ENCODE peak calls at places on chromosomes 2 and 18, in ten cellular contexts. H is GM12865, F is endothelial cell, N is osteocyte, I is heart left ventricle, K is GM13977, S is neural progenitor cell, G is GM12864, P is AG04449, D is fibroblast of the aortic adventitia. A is an unnamed sample.
A peak's percentile ranks its signal among the peaks of the same experiment; 100 is the strongest.

GRCh38 chr18:58570360-58571064 is 58.4 kb downstream of the ALPK2 start:
- DNase-seq in H (no peak), F (no peak), N (peak; percentile 32), I (peak; percentile 48), K (no peak), S (no peak), G (no peak), P (no peak), D (no peak), A (no peak)

GRCh38 chr2:191038241-191038725 is 24.3 kb upstream of the STAT1 start:
- DNase-seq in H (peak; percentile 73), F (no peak), N (no peak), I (no peak), K (no peak), S (no peak), G (no peak), P (no peak), D (peak; percentile 60), A (peak; percentile 87)

GRCh38 chr2:1227289-1227900 is 185.9 kb upstream of the TPO start:
- DNase-seq in H (no peak), F (no peak), N (no peak), I (peak; percentile 69), K (no peak), S (no peak), G (no peak), P (no peak), D (no peak), A (no peak)

GRCh38 chr2:46535360-46535759 is 56.0 kb downstream of the TMEM247 start:
- DNase-seq in H (peak; percentile 87), F (no peak), N (no peak), I (no peak), K (peak; percentile 44), S (no peak), G (peak; percentile 81), P (no peak), D (no peak), A (no peak)

GRCh38 chr2:169658877-169659276 is 35.3 kb downstream of the CFAP210 start:
- DNase-seq in H (no peak), F (no peak), N (no peak), I (no peak), K (no peak), S (no peak), G (no peak), P (no peak), D (no peak), A (no peak)

GRCh38 chr18:34158881-34159690 is 65.6 kb downstream of the NOL4 start:
- DNase-seq in H (peak; percentile 37), F (peak; percentile 77), N (peak; percentile 86), I (peak; percentile 19), K (peak; percentile 11), S (peak; percentile 89), G (no peak), P (no peak), D (no peak), A (no peak)

GRCh38 chr2:217360781-217361485 is 501.1 kb upstream of the TNP1 start:
- DNase-seq in H (no peak), F (no peak), N (no peak), I (peak; percentile 44), K (no peak), S (no peak), G (no peak), P (peak; percentile 58), D (peak; percentile 98), A (peak; percentile 90)

GRCh38 chr2:226136739-226137138 is 662.9 kb downstream of the IRS1 start:
- DNase-seq in H (peak; percentile 5), F (no peak), N (no peak), I (no peak), K (no peak), S (no peak), G (no peak), P (no peak), D (no peak), A (no peak)

GRCh38 chr2:189580267-189580661 is 322 bp downstream of the SLC40A1 start:
- DNase-seq in H (no peak), F (peak; percentile 19), N (no peak), I (peak; percentile 64), K (peak; percentile 37), S (peak; percentile 45), G (no peak), P (no peak), D (no peak), A (no peak)

GRCh38 chr2:193561054-193561453 is 1366.3 kb upstream of the TMEFF2 start:
- DNase-seq in H (peak; percentile 8), F (no peak), N (no peak), I (no peak), K (no peak), S (no peak), G (no peak), P (no peak), D (peak; percentile 12), A (no peak)

GRCh38 chr2:64218137-64218536 is 73.9 kb upstream of the PELI1 start:
- DNase-seq in H (no peak), F (no peak), N (no peak), I (no peak), K (no peak), S (no peak), G (no peak), P (no peak), D (no peak), A (no peak)

GRCh38 chr2:235149240-235149641 is 197.4 kb downstream of the SH3BP4 start:
- DNase-seq in H (no peak), F (no peak), N (peak; percentile 10), I (no peak), K (no peak), S (no peak), G (no peak), P (no peak), D (peak; percentile 9), A (no peak)

GRCh38 chr18:21740474-21740723 is 193 bp upstream of the MIB1 start:
- DNase-seq in H (peak; percentile 97), F (no peak), N (no peak), I (peak; percentile 99), K (peak; percentile 94), S (no peak), G (peak; percentile 81), P (peak; percentile 68), D (no peak), A (peak; percentile 94)

GRCh38 chr2:86596118-86596517 is 27.5 kb downstream of the RNF103 start:
- DNase-seq in H (no peak), F (no peak), N (no peak), I (no peak), K (no peak), S (no peak), G (no peak), P (no peak), D (peak; percentile 18), A (no peak)

GRCh38 chr2:235005603-235006259 is 53.9 kb downstream of the SH3BP4 start:
- DNase-seq in H (no peak), F (peak; percentile 65), N (no peak), I (peak; percentile 75), K (no peak), S (peak; percentile 88), G (no peak), P (no peak), D (peak; percentile 43), A (no peak)

GRCh38 chr2:241680827-241681599 is 5.6 kb downstream of the DTYMK start:
- DNase-seq in H (no peak), F (no peak), N (no peak), I (no peak), K (no peak), S (no peak), G (no peak), P (peak; percentile 93), D (peak; percentile 95), A (peak; percentile 97)

GRCh38 chr2:188645982-188646381 is 328.2 kb upstream of the COL3A1 start:
- DNase-seq in H (no peak), F (no peak), N (no peak), I (no peak), K (no peak), S (no peak), G (no peak), P (peak; percentile 47), D (peak; percentile 69), A (peak; percentile 68)

GRCh38 chr2:39860538-39860937 is 81.5 kb upstream of the THUMPD2 start:
- DNase-seq in H (no peak), F (no peak), N (no peak), I (no peak), K (no peak), S (no peak), G (no peak), P (no peak), D (no peak), A (no peak)

GRCh38 chr2:43945439-43945838 is 50.4 kb downstream of the LRPPRC start:
- DNase-seq in H (no peak), F (no peak), N (no peak), I (no peak), K (no peak), S (no peak), G (no peak), P (no peak), D (no peak), A (no peak)
- TF ChIP-seq CTCF in H (no peak), F (no peak), N (no peak), I (no peak), K (no peak), S (no peak), G (no peak), P (no peak), D (no peak), A (no peak)

GRCh38 chr2:230075988-230076631 is 7.4 kb upstream of the SLC16A14 start:
- DNase-seq in H (no peak), F (no peak), N (no peak), I (no peak), K (no peak), S (no peak), G (no peak), P (no peak), D (peak; percentile 28), A (no peak)
- TF ChIP-seq CTCF in H (no peak), F (no peak), N (no peak), I (no peak), K (no peak), S (no peak), G (peak; percentile 19), P (no peak), D (peak; percentile 5), A (no peak)

GRCh38 chr2:164697688-164698290 is 76.5 kb upstream of the GRB14 start:
- DNase-seq in H (no peak), F (no peak), N (no peak), I (no peak), K (no peak), S (peak; percentile 17), G (no peak), P (no peak), D (no peak), A (no peak)
- TF ChIP-seq CTCF in H (peak; percentile 27), F (peak; percentile 83), N (peak; percentile 66), I (peak; percentile 46), K (peak; percentile 40), S (peak; percentile 67), G (peak; percentile 44), P (peak; percentile 46), D (peak; percentile 65), A (peak; percentile 82)

DNA sequence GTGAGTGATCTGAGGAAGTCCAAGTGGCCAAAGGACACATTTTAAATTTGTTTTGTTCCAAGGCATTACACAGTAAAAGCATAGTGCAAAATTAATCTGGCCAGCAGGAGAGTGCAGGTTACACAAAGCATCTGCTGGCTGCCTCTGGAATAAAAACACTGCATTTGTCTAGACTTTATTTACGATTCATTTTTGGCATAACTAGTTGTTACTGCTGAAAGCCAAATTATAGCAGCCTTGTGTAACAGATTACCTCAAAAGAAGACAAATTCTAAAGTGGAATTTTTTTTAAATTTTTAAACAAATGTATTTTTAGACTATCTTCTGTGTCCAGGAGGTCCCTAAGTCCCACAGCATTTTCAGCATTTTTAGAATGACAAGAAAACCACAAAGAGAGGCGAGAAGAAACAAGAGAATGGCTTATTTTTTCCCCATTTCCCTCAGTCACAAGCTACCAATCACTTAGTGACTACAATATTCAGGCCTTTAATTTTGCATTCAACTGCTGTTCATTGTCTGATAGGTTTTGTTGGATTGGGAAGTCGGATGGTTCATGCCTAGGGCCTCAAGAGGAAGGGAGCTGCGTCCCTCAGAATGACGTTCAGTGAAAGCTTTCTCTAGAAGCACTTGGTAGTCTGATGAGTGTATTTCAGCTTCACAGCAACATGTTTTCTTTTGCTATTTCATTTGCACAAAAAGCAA is 46.0 kb downstream of the TMEFF2 start:
- DNase-seq in H (no peak), F (no peak), N (no peak), I (no peak), K (no peak), S (no peak), G (no peak), P (no peak), D (peak; percentile 70), A (peak; percentile 42)
- TF ChIP-seq CTCF in H (no peak), F (no peak), N (peak; percentile 38), I (no peak), K (no peak), S (no peak), G (no peak), P (peak; percentile 7), D (peak; percentile 43), A (peak; percentile 25)